ENCODE peak calls at places on chromosomes 5 and 9, in five cellular contexts. Z, L, Y, U and K are unnamed samples.

GRCh38 chr9:92138157-92138959 is 23.1 kb upstream of the SPTLC1 start:
- DNase-seq in Z (no peak), L (no peak), Y (peak; percentile 68), U (peak; percentile 51), K (peak; percentile 80)

GRCh38 chr9:100505564-100506159 is 32.7 kb downstream of the TMEFF1 start:
- DNase-seq in Z (peak; percentile 16), L (no peak), Y (no peak), U (peak; percentile 77), K (peak; percentile 57)

GRCh38 chr9:103798620-103799019 is 295.5 kb upstream of the SMC2 start:
- DNase-seq in Z (peak; percentile 37), L (no peak), Y (no peak), U (peak; percentile 64), K (no peak)

GRCh38 chr5:145680169-145680568 is 155.0 kb downstream of the PRELID2 start:
- DNase-seq in Z (no peak), L (no peak), Y (no peak), U (no peak), K (no peak)

GRCh38 chr9:79023134-79023577 is 548.6 kb upstream of the TLE4 start:
- DNase-seq in Z (no peak), L (no peak), Y (no peak), U (peak; percentile 62), K (no peak)

GRCh38 chr5:179344301-179345178 is 721 bp downstream of the ADAMTS2 start:
- DNase-seq in Z (no peak), L (no peak), Y (peak; percentile 32), U (no peak), K (no peak)

GRCh38 chr9:125538092-125538473 is 168.9 kb downstream of the MAPKAP1 start:
- DNase-seq in Z (no peak), L (peak; percentile 34), Y (no peak), U (peak; percentile 72), K (peak; percentile 30)

GRCh38 chr9:34252670-34253459 is 74.0 kb downstream of the UBAP1 start:
- DNase-seq in Z (no peak), L (no peak), Y (peak; percentile 61), U (peak; percentile 67), K (peak; percentile 78)

GRCh38 chr5:116614603-116614920 is 39.9 kb upstream of the SEMA6A start:
- DNase-seq in Z (no peak), L (no peak), Y (no peak), U (no peak), K (no peak)

GRCh38 chr5:133121080-133121479 is 69.3 kb downstream of the HSPA4 start:
- DNase-seq in Z (no peak), L (no peak), Y (no peak), U (no peak), K (no peak)

GRCh38 chr9:125332527-125332926 is 70.9 kb downstream of the GAPVD1 start:
- DNase-seq in Z (peak; percentile 68), L (no peak), Y (no peak), U (no peak), K (no peak)

GRCh38 chr9:107819772-107820171 is 330.2 kb upstream of the KLF4 start:
- DNase-seq in Z (no peak), L (no peak), Y (no peak), U (no peak), K (no peak)

GRCh38 chr5:77774981-77775772 is 962 bp downstream of the TBCA start:
- DNase-seq in Z (no peak), L (no peak), Y (no peak), U (peak; percentile 65), K (no peak)

GRCh38 chr5:109833946-109834345 is 144.2 kb downstream of the MAN2A1 start:
- DNase-seq in Z (no peak), L (no peak), Y (no peak), U (no peak), K (no peak)

GRCh38 chr5:117590944-117591343 is 1016.3 kb upstream of the SEMA6A start:
- DNase-seq in Z (no peak), L (no peak), Y (no peak), U (no peak), K (no peak)

GRCh38 chr9:70641031-70641430 is 226.6 kb upstream of the KLF9 start:
- DNase-seq in Z (no peak), L (no peak), Y (no peak), U (no peak), K (no peak)

GRCh38 chr9:70635790-70636189 is 221.3 kb upstream of the KLF9 start:
- DNase-seq in Z (no peak), L (no peak), Y (no peak), U (no peak), K (no peak)

GRCh38 chr9:70641631-70642030 is 227.2 kb upstream of the KLF9 start:
- DNase-seq in Z (no peak), L (no peak), Y (peak; percentile 24), U (no peak), K (no peak)

GRCh38 chr9:70642421-70642820 is 228.0 kb upstream of the KLF9 start:
- DNase-seq in Z (no peak), L (no peak), Y (no peak), U (no peak), K (no peak)

DNA sequence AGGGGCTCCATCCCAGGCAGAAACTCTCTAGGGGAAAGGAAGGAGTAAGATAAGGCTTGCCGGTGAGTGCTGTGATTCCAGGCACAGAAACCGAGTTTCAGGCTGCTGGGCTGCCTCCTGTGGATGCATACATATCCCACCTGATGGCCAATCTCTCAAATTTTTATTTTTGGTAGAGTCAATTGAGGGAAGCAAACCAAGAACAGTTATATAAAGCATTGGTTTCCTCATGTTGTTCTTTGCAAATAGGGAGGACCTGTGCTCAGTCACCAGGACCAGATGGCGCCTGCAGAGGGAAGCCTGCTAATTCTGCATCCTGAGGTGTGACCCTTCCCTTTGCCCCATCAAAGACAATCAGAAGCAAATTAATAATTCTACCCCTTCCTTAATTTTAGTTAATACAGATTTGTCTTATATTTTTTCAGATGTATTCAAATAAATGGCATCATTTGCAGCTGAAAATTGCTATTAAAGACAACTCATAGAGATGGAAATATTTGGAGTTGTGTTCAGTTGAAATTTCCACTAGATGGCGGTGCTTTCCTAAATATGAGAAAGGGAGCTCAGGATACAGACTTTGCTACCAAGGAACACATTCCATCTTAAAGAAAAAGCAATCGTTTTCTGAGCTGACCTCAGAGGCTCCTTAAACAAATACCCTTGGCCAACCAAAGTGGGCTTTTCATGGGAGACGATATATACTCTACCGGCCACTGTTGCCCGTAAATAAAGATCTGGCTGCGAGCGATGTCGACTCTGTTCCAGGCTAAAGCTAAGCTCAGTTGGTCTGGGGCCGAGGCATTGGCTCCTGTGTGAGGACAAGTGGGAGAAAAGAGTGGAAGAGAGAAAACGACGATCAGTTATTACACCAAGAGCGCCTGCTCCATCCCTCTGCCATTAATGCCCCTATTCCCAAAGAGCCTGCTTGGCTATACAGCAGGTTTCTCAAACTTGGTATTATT is 225.7 kb upstream of the KLF9 start:
- DNase-seq in Z (no peak), L (no peak), Y (no peak), U (peak; percentile 50), K (no peak)
- H3K4me3 ChIP-seq in Z (no peak overlapping the region), L (no peak overlapping the region), Y (no peak overlapping the region), U (peak overlapping the region; percentile 25), K (no peak overlapping the region)

GRCh38 chr9:88814521-88815101 is 176.7 kb upstream of the S1PR3 start:
- DNase-seq in Z (no peak), L (no peak), Y (no peak), U (no peak), K (peak; percentile 63)
- H3K27ac ChIP-seq in Z (no peak overlapping the region), L (peak overlapping the region; percentile 67), Y (no peak overlapping the region), U (peak overlapping the region; percentile 14), K (peak overlapping the region; percentile 76)

GRCh38 chr5:171419663-171420428 is 399 bp downstream of the FGF18 start:
- DNase-seq in Z (no peak), L (peak; percentile 72), Y (no peak), U (peak; percentile 43), K (peak; percentile 39)
- H3K4me3 ChIP-seq in Z (peak overlapping the region; percentile 55), L (peak overlapping the region; percentile 53), Y (peak overlapping the region; percentile 25), U (peak overlapping the region; percentile 51), K (peak overlapping the region; percentile 47)

DNA sequence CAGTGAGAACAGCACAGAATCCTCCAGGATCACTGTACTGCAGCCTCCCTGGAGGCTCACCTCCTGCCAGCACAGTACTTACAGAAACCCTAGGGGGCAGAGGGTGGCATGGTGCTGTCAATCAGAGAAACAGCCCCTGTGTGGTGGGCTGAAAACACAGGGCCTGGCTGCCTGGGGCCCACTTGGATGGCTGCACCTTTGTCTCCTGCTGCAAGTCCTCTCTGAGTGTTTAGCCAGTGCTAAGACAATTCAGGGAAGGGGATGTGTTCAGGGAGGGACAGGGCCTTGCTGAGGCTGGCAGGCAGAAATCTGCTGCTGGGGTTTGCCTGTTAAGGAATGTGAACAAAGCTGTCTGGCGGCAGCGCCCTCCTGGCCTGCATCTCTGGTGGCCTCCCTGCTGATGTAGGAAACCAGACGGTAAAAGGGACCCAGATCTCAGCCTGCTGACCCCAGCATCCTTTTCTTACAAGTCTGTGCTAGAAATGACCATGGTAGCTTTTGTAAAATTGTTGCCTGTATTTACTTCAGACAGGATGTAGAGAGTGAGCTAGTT is 39.5 kb downstream of the PRRC2B start:
- DNase-seq in Z (no peak), L (no peak), Y (no peak), U (no peak), K (no peak)
- H3K27ac ChIP-seq in Z (no peak overlapping the region), L (peak overlapping the region; percentile 60), Y (no peak overlapping the region), U (no peak overlapping the region), K (peak overlapping the region; percentile 57)

DNA sequence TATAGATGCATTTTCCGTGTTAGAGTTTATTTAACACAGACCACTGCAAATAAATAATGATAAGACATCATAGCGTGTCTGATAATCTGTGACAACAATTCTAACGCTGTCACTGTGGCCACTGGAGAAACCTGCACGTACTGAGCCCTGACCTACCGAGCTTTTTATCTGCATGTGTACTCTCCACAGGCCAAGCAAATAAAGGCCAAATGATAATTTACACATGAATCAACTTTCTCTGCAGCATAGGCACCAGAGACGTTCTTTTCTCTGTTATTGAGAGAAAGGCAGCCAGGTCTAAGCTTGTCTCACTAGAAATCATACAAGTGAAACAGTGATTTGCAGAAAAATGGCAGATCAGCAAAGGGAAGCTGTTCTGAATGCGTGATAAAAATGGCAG is 75.8 kb downstream of the POU5F2 start:
- DNase-seq in Z (no peak), L (no peak), Y (no peak), U (no peak), K (no peak)
- H3K4me3 ChIP-seq in Z (no peak overlapping the region), L (no peak overlapping the region), Y (no peak overlapping the region), U (no peak overlapping the region), K (no peak overlapping the region)